ENCODE peak calls at places on chromosome 20, in six cellular contexts. T, L, H, D, F and M are unnamed samples.

GRCh38 chr20:63619505-63619904 is 7.4 kb downstream of the GMEB2 start:
- DNase-seq in F (no peak), H (no peak), L (no peak), T (no peak), D (no peak), M (no peak)

GRCh38 chr20:2289475-2289874 is 6.3 kb upstream of the TGM3 start:
- DNase-seq in T (no peak), H (no peak), D (no peak), L (no peak), F (no peak), M (no peak)

GRCh38 chr20:45407067-45407745 is 883 bp upstream of the DBNDD2 start:
- DNase-seq in T (no peak), L (no peak), D (peak), F (peak), H (peak), M (no peak)

GRCh38 chr20:24761220-24762065 is 187.6 kb upstream of the CST7 start:
- DNase-seq in H (no peak), L (no peak), D (no peak), T (no peak), F (no peak), M (no peak)

GRCh38 chr20:47725248-47725973 is 59.9 kb downstream of the SULF2 start:
- DNase-seq in L (peak), D (peak), F (peak), T (peak), H (peak), M (no peak)

GRCh38 chr20:2932497-2932896 is 59.2 kb downstream of the PTPRA start:
- DNase-seq in F (no peak), D (no peak), H (no peak), L (no peak), T (no peak), M (no peak)

GRCh38 chr20:11267131-11267761 is 593.4 kb upstream of the JAG1 start:
- DNase-seq in L (peak), T (peak), F (no peak), D (no peak), H (peak), M (no peak)

GRCh38 chr20:25120920-25121319 is 39.0 kb upstream of the VSX1 start:
- DNase-seq in F (no peak), L (no peak), H (no peak), T (no peak), D (no peak), M (no peak)

GRCh38 chr20:42974347-42974746 is 215.4 kb downstream of the PTPRT start:
- DNase-seq in D (no peak), T (no peak), L (no peak), F (no peak), H (no peak), M (no peak)

GRCh38 chr20:45311589-45312211 is 3.6 kb upstream of the MATN4 start:
- DNase-seq in T (peak), H (peak), F (peak), L (peak), D (peak), M (no peak)

GRCh38 chr20:20327756-20328155 is 40.1 kb upstream of the INSM1 start:
- DNase-seq in L (peak), H (no peak), D (no peak), T (peak), F (no peak), M (no peak)

GRCh38 chr20:59723607-59724456 is 119.5 kb downstream of the PHACTR3 start:
- DNase-seq in H (no peak), F (no peak), L (no peak), T (no peak), D (no peak), M (no peak)

GRCh38 chr20:57450419-57450818 is 59.2 kb downstream of the RBM38 start:
- DNase-seq in H (no peak), F (no peak), D (peak), L (no peak), T (peak), M (no peak)

GRCh38 chr20:9352740-9353139 is 161.7 kb upstream of the LAMP5 start:
- DNase-seq in L (no peak), T (no peak), H (no peak), F (no peak), D (no peak), M (no peak)

GRCh38 chr20:57802877-57803717 is 93.3 kb upstream of the PMEPA1 start:
- DNase-seq in T (no peak), H (no peak), L (no peak), D (no peak), F (no peak), M (no peak)

GRCh38 chr20:6993016-6993415 is 225.5 kb downstream of the BMP2 start:
- DNase-seq in D (no peak), T (no peak), L (peak), H (no peak), F (no peak), M (no peak)

GRCh38 chr20:12040261-12040660 is 122.6 kb downstream of the BTBD3 start:
- DNase-seq in F (no peak), H (no peak), L (no peak), T (no peak), D (no peak), M (peak)

GRCh38 chr20:3270051-3270450 is 31.1 kb upstream of the SLC4A11 start:
- DNase-seq in T (no peak), D (no peak), H (no peak), F (no peak), L (no peak), M (no peak)

DNA sequence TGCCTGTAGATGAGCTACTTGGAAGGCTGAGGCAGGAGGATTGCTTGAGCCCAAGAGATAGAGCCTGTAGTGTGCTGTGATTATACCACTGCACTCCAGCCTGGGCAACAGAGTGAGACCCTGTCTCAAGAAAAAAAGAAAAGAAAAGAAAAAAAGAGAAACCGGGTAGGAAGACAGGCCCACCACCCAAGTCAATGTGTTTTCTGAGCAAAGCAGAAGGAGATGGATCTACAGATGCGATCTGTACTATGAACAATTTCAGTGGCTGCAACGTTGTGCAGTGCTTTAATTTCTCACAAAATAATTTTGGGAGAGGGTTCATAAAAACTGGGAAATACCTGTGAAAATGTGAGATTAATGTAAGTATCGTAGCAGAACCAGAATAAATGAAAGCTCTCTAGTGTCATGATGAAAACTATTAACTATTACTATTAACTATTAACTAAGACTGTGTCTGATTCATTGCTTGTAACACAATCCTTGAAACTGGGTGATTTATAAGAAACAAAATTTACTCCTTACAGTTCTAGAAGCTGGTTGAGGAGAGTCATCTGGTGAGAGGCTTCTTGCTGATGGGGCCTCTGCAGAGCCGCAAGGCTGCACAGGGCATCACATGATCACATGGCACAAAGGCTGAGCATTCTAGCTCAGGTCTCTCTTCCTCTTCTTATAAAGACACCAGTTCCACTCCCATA is 233.1 kb upstream of the ZNF217 start:
- DNase-seq in T (peak), H (no peak), L (peak), D (no peak), F (no peak), M (no peak)
- H3K27ac ChIP-seq in T (no peak), H (peak), L (peak), D (no peak), F (no peak), M (peak)

GRCh38 chr20:18299364-18299763 is 11.0 kb downstream of the ZNF133 start:
- DNase-seq in D (no peak), T (no peak), F (no peak), H (no peak), L (no peak), M (no peak)

GRCh38 chr20:18307301-18307700 is 19.0 kb downstream of the ZNF133 start:
- DNase-seq in F (no peak), T (no peak), D (no peak), L (no peak), H (no peak), M (no peak)

GRCh38 chr20:18310592-18310991 is 22.3 kb downstream of the ZNF133 start:
- DNase-seq in F (no peak), L (no peak), H (no peak), D (no peak), T (no peak), M (no peak)

DNA sequence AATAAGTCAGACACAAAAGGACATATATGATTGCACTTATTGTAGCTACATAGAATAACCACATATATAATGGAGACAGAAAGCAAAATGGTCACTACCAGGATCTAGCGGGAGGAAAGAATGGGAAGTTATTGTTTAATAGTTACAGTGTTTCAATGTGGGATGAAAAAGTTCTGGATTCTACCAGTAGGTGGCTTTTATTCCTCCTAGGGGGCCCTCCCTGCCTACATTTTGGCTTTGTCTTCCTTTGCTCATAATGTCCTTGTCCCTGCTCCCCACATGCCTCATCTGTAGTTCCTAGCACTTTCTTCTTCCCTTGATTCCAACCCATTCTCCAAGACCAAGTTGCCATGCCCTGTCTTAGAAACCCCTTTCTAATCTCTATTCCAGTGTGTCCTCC is 16.3 kb downstream of the ZNF133 start:
- DNase-seq in H (no peak), L (no peak), D (no peak), T (no peak), F (no peak), M (no peak)
- TF ChIP-seq POLR2A in H (no peak), L (no peak), D (no peak), T (no peak), F (no peak), M (no peak)

DNA sequence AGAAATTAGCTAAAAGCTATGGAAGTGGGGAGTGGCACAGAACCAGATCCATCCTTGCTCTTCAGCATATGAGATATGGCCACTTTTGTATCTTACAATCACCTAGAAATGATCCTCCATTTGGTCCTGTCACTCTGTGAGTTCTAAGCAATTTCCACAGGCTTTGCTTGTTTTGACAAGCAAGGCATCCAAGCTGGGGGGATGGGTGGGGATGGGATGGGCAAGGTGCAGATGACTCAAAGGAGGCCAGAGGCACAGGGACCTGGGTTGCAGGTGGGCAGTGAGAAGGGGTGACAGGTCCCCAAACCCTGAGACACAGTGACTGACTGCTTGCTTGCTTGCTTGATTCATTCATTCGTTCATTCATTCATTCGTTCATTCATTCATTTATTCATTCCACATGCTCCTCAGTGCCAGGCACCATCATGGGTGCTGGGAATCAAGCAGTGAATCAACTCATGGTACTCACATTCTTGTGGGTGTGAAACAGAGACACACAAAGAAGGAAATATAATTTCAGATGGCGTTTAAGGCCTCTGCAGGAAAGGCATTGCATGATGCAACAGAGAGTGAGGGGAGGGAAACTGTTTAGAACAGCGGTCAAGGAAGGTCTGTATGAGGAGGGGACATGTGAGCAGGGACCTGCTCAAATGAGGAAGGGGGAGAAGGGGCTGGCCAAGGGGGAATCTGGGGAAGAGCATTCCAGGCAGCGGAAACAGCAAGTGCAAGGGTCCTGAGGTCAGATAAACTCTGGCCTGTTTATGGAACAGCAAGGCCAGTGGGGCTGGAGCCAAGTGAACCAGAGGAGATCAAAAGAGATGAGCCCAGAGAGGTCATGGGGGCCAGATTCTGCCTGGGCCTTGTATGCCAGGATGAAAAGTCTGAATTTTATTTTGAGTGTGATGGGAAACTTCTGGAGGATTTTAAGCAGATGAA is 3.4 kb downstream of the KCNB1 start:
- DNase-seq in L (no peak), D (peak), T (no peak), F (no peak), H (no peak), M (no peak)
- H3K27ac ChIP-seq in L (no peak), D (peak), T (no peak), F (no peak), H (no peak), M (no peak)

GRCh38 chr20:37692447-37693166 is 1.2 kb upstream of the CTNNBL1 start:
- DNase-seq in F (no peak), T (no peak), H (no peak), D (no peak), L (no peak), M (no peak)

GRCh38 chr20:37695684-37696342 is 2.0 kb downstream of the CTNNBL1 start:
- DNase-seq in D (no peak), L (no peak), T (no peak), F (no peak), H (no peak), M (no peak)

GRCh38 chr20:37690626-37691369 is 3.0 kb upstream of the CTNNBL1 start:
- DNase-seq in D (no peak), L (no peak), T (no peak), H (no peak), F (no peak), M (no peak)

GRCh38 chr20:37693203-37693602 is 627 bp upstream of the CTNNBL1 start:
- DNase-seq in H (no peak), F (no peak), T (no peak), D (no peak), L (no peak), M (no peak)

DNA sequence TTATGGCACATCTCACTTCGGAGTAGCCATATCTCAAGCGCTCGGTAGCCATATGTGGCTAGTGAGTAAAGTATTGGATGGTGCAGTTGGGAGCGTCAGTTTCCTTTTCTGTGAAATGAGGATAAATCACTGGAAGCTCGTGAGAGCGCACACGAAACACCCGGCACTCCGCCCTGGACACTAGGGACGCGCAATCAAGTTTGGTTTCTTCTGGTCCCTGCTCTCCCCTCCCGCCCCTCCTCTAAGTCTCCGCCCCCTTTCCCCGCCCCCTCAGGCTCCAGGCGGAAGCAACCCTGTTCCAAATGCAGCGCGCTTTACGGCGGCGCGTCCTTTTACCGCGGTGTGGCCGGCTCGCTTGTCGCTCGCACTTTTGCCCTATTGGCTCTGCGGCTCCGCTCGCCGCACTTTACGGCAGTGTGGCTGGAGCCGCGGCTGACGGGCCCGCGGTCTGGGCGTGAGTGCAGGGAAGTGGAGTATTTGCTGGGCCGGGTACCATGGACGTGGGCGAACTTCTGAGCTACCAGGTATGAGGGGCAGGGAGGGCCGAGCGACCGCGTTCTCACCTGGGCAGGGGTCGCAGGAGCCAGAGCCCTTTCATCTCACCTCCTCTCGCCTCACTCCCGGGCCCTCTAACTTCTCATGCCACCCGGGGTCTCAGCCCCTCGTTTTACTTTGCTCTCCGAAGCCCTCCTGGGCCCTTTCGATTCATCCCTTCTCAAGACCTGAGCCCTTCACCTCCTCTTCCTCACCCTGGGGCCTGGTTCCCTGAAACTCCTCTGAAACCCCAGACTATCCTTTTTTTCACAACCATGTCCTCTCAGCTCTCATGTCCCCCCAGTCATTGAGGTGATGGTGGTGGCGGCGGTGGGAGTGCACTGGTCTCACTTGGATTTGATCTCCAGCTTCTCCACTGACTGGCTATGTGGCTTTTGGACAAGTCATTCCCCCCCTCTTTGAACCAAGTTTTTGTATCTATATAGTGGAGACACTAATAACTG is at the start of gene CTNNBL1:
- DNase-seq in F (peak), T (peak), D (peak), H (peak), L (peak), M (peak)
- TF ChIP-seq POLR2A in F (peak), T (peak), D (peak), H (peak), L (peak), M (peak)

GRCh38 chr20:23289249-23289648 is 61.3 kb upstream of the NXT1 start:
- DNase-seq in H (no peak), T (no peak), L (no peak), F (no peak), D (no peak), M (no peak)
- H3K27ac ChIP-seq in H (no peak), T (no peak), L (no peak), F (no peak), D (no peak), M (no peak)

GRCh38 chr20:61115627-61116026 is 136.4 kb upstream of the CDH4 start:
- DNase-seq in D (no peak), L (peak), T (no peak), F (no peak), H (no peak), M (no peak)

GRCh38 chr20:61114776-61115175 is 137.3 kb upstream of the CDH4 start:
- DNase-seq in T (no peak), D (no peak), L (no peak), H (no peak), F (no peak), M (no peak)

GRCh38 chr20:61112515-61112914 is 139.5 kb upstream of the CDH4 start:
- DNase-seq in D (no peak), H (no peak), T (peak), F (no peak), L (no peak), M (no peak)

GRCh38 chr20:61117725-61118124 is 134.3 kb upstream of the CDH4 start:
- DNase-seq in F (no peak), L (peak), H (no peak), D (no peak), T (peak), M (no peak)

GRCh38 chr20:61113731-61114130 is 138.3 kb upstream of the CDH4 start:
- DNase-seq in L (no peak), H (no peak), D (no peak), T (no peak), F (no peak), M (no peak)
- TF ChIP-seq POLR2A in L (no peak), H (no peak), D (no peak), T (no peak), F (no peak), M (no peak)

DNA sequence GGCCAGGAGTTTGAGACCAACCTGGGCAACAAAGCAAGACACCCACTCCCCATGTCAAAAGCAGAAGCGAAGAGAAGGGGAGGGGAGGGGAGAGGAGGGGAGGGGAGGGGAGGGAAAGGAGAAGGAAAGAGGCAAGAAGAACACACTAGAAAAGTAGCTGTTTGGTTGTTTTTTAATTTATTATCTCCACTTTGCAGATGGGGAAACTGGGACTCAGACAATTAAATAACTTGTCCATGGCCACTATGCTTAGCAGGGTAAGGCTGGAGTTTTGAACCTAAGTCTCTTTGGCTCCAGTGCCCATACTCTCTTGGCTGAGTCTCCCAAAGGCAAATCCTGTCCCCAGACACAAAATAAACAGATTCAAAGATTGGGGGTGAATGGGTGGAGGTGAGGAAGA is 12.4 kb upstream of the GHRH start:
- DNase-seq in T (no peak), H (no peak), D (no peak), L (no peak), F (no peak), M (no peak)
- H3K27ac ChIP-seq in T (no peak), H (no peak), D (no peak), L (no peak), F (no peak), M (no peak)